ENCODE peak calls at places on chromosomes 13 and 19, in eight cellular contexts. C is body of pancreas; J is central memory CD8-positive, alpha-beta T cell; E is RWPE2; Z is aorta; F is pancreas; D is gastroesophageal sphincter; U is CD4-positive, alpha-beta T cell. T is an unnamed sample.

GRCh38 chr19:50817941-50818858 is 5.4 kb downstream of the KLK1 start:
- ATAC-seq in U (peak; percentile 43), Z (peak; percentile 30), J (no peak), D (no peak), F (peak; percentile 41), C (peak; percentile 77), E (peak; percentile 73), T (peak; percentile 75)

GRCh38 chr19:28466107-28467045 is 746.6 kb downstream of the UQCRFS1 start:
- ATAC-seq in C (peak; percentile 55), Z (no peak), J (no peak), U (no peak), D (no peak), F (peak; percentile 64), E (no peak), T (no peak)

GRCh38 chr19:45103625-45104319 is 10.8 kb downstream of the PPP1R37 start:
- ATAC-seq in U (peak; percentile 58), F (peak; percentile 56), C (peak; percentile 66), J (peak; percentile 24), Z (no peak), E (no peak), D (no peak), T (peak; percentile 42)

GRCh38 chr13:100646030-100646673 is 28.4 kb downstream of the TMTC4 start:
- ATAC-seq in F (no peak), J (no peak), U (no peak), D (no peak), C (no peak), Z (no peak), E (no peak), T (no peak)

GRCh38 chr19:12596927-12597548 is 13.6 kb downstream of the ZNF490 start:
- ATAC-seq in F (no peak), J (no peak), D (no peak), C (no peak), E (no peak), U (no peak), Z (no peak), T (no peak)

GRCh38 chr19:7561229-7561806 is 25.8 kb downstream of the PNPLA6 start:
- ATAC-seq in E (no peak), J (no peak), Z (no peak), F (no peak), U (no peak), D (no peak), C (no peak), T (peak; percentile 31)

GRCh38 chr13:113224486-113224885 is 15.1 kb downstream of the CUL4A start:
- ATAC-seq in D (no peak), E (no peak), U (no peak), F (no peak), Z (no peak), C (no peak), J (no peak), T (no peak)

GRCh38 chr19:12331211-12331941 is 2.1 kb downstream of the ZNF563 start:
- ATAC-seq in Z (no peak), C (no peak), U (no peak), D (no peak), J (no peak), E (no peak), F (no peak), T (peak; percentile 89)

GRCh38 chr13:94233831-94234230 is 245.7 kb downstream of the DCT start:
- ATAC-seq in D (no peak), J (no peak), E (no peak), U (no peak), C (no peak), F (no peak), Z (no peak), T (no peak)

GRCh38 chr13:99258946-99259345 is 767 bp upstream of the GPR18 start:
- ATAC-seq in E (no peak), U (peak; percentile 45), J (peak; percentile 69), C (no peak), Z (no peak), D (no peak), F (no peak), T (peak; percentile 80)

GRCh38 chr13:71304861-71305260 is 562.1 kb downstream of the DACH1 start:
- ATAC-seq in F (no peak), C (no peak), E (no peak), J (no peak), Z (no peak), D (no peak), U (no peak), T (no peak)

GRCh38 chr13:41311607-41312500 is 787 bp downstream of the NAA16 start:
- ATAC-seq in E (peak; percentile 68), C (peak; percentile 68), U (peak; percentile 46), Z (peak; percentile 78), D (peak; percentile 63), J (peak; percentile 63), F (peak; percentile 80), T (peak; percentile 82)

GRCh38 chr19:49771674-49772139 is 4.9 kb downstream of the AP2A1 start:
- ATAC-seq in E (no peak), J (no peak), Z (no peak), F (no peak), C (no peak), U (no peak), D (no peak), T (no peak)

GRCh38 chr19:8137425-8137824 is 12.0 kb downstream of the FBN3 start:
- ATAC-seq in J (no peak), Z (no peak), D (no peak), U (no peak), E (no peak), F (no peak), C (no peak), T (no peak)

GRCh38 chr13:44952671-44953070 is 36.6 kb downstream of the NUFIP1 start:
- ATAC-seq in F (no peak), C (no peak), J (no peak), D (no peak), U (no peak), Z (no peak), E (no peak), T (no peak)

GRCh38 chr13:22061371-22061805 is 390.5 kb downstream of the FGF9 start:
- ATAC-seq in J (peak; percentile 64), D (no peak), C (no peak), U (peak; percentile 81), Z (no peak), E (no peak), F (no peak), T (peak; percentile 67)

GRCh38 chr13:72694314-72694713 is 33.1 kb downstream of the MZT1 start:
- ATAC-seq in F (no peak), D (no peak), J (no peak), Z (no peak), E (no peak), C (no peak), U (no peak), T (no peak)

GRCh38 chr19:30120860-30121484 is 178.9 kb downstream of the URI1 start:
- ATAC-seq in C (no peak), Z (no peak), F (no peak), U (no peak), J (no peak), E (no peak), D (no peak), T (no peak)

GRCh38 chr13:106118050-106118449 is 417.4 kb downstream of the EFNB2 start:
- ATAC-seq in Z (no peak), C (no peak), U (no peak), D (no peak), J (no peak), F (no peak), E (peak; percentile 54), T (no peak)

GRCh38 chr13:109383683-109384082 is 402.7 kb downstream of the IRS2 start:
- ATAC-seq in Z (no peak), F (no peak), U (no peak), E (peak; percentile 94), D (no peak), J (no peak), C (no peak), T (no peak)

GRCh38 chr13:113461022-113461751 is 7.9 kb upstream of the ADPRHL1 start:
- ATAC-seq in Z (no peak), C (no peak), U (no peak), J (no peak), D (no peak), F (peak; percentile 69), E (no peak), T (no peak)

GRCh38 chr19:33261511-33262192 is 36.0 kb upstream of the SLC7A10 start:
- ATAC-seq in E (no peak), U (no peak), C (no peak), D (peak; percentile 44), J (no peak), F (peak; percentile 58), Z (no peak), T (peak; percentile 28)

GRCh38 chr19:58544591-58545285 is 874 bp downstream of the TRIM28 start:
- ATAC-seq in E (no peak), J (peak; percentile 38), D (peak; percentile 60), Z (no peak), U (peak; percentile 39), C (peak; percentile 62), F (peak; percentile 6), T (peak; percentile 76)

GRCh38 chr19:848457-848921 is 3.6 kb upstream of the ELANE start:
- ATAC-seq in U (no peak), Z (no peak), D (no peak), F (no peak), E (no peak), C (no peak), J (no peak), T (no peak)

T was measured in stimulated activated memory B cell treated with anti-CD40 and anti-IgM and Interleukin-4, amounts not matched to agents 10 μg/mL and 1 μg/mL and 100 μg/mL, for 72 hours.